ENCODE peak calls at places on chromosome 17, in nine cellular contexts. One of them, this sample, is unnamed.
A peak's percentile ranks its signal among the peaks of the same experiment; 100 is the strongest.

GRCh38 chr17:81519284-81520020 is 6.9 kb upstream of the ACTG1 start:
- DNase-seq in stomach: peak; percentile 81
- DNase-seq in endothelial cell of umbilical vein: no peak
- DNase-seq in H1: peak; percentile 69
- DNase-seq in upper lobe of left lung: peak; percentile 79
- DNase-seq in HCT116: peak; percentile 80
- DNase-seq in GM12892: peak; percentile 74
- DNase-seq in transverse colon: peak; percentile 87
- DNase-seq in sigmoid colon: no peak
- DNase-seq in this sample: no peak

GRCh38 chr17:80647746-80648145 is 103.1 kb downstream of the RPTOR start:
- DNase-seq in stomach: no peak
- DNase-seq in endothelial cell of umbilical vein: no peak
- DNase-seq in H1: no peak
- DNase-seq in upper lobe of left lung: no peak
- DNase-seq in HCT116: no peak
- DNase-seq in GM12892: no peak
- DNase-seq in transverse colon: no peak
- DNase-seq in sigmoid colon: no peak
- DNase-seq in this sample: no peak

GRCh38 chr17:378068-378467 is 25.5 kb upstream of the RPH3AL start:
- DNase-seq in stomach: no peak
- DNase-seq in endothelial cell of umbilical vein: no peak
- DNase-seq in H1: no peak
- DNase-seq in upper lobe of left lung: no peak
- DNase-seq in HCT116: no peak
- DNase-seq in GM12892: no peak
- DNase-seq in transverse colon: no peak
- DNase-seq in sigmoid colon: no peak
- DNase-seq in this sample: no peak

GRCh38 chr17:43813386-43813785 is 19.6 kb downstream of the MPP3 start:
- DNase-seq in stomach: no peak
- DNase-seq in endothelial cell of umbilical vein: no peak
- DNase-seq in H1: no peak
- DNase-seq in upper lobe of left lung: no peak
- DNase-seq in HCT116: no peak
- DNase-seq in GM12892: no peak
- DNase-seq in transverse colon: no peak
- DNase-seq in sigmoid colon: peak; percentile 14
- DNase-seq in this sample: no peak

GRCh38 chr17:79625706-79626105 is 14.9 kb upstream of the RBFOX3 start:
- DNase-seq in stomach: no peak
- DNase-seq in endothelial cell of umbilical vein: no peak
- DNase-seq in H1: peak; percentile 41
- DNase-seq in upper lobe of left lung: no peak
- DNase-seq in HCT116: no peak
- DNase-seq in GM12892: peak; percentile 1
- DNase-seq in transverse colon: no peak
- DNase-seq in sigmoid colon: peak; percentile 32
- DNase-seq in this sample: no peak

GRCh38 chr17:21232033-21232749 is 18.2 kb upstream of the TMEM11 start:
- DNase-seq in stomach: no peak
- DNase-seq in endothelial cell of umbilical vein: no peak
- DNase-seq in H1: no peak
- DNase-seq in upper lobe of left lung: no peak
- DNase-seq in HCT116: no peak
- DNase-seq in GM12892: no peak
- DNase-seq in transverse colon: no peak
- DNase-seq in sigmoid colon: no peak
- DNase-seq in this sample: no peak

GRCh38 chr17:40340880-40341807 is 23.4 kb downstream of the GJD3 start:
- DNase-seq in stomach: peak; percentile 90
- DNase-seq in endothelial cell of umbilical vein: peak; percentile 73
- DNase-seq in H1: peak; percentile 82
- DNase-seq in upper lobe of left lung: peak; percentile 97
- DNase-seq in HCT116: peak; percentile 79
- DNase-seq in GM12892: peak; percentile 79
- DNase-seq in transverse colon: peak; percentile 94
- DNase-seq in sigmoid colon: peak; percentile 97
- DNase-seq in this sample: peak; percentile 85

GRCh38 chr17:80453980-80454556 is 22.3 kb downstream of the NPTX1 start:
- DNase-seq in stomach: no peak
- DNase-seq in endothelial cell of umbilical vein: no peak
- DNase-seq in H1: no peak
- DNase-seq in upper lobe of left lung: no peak
- DNase-seq in HCT116: no peak
- DNase-seq in GM12892: peak; percentile 53
- DNase-seq in transverse colon: no peak
- DNase-seq in sigmoid colon: no peak
- DNase-seq in this sample: no peak

GRCh38 chr17:59763861-59764260 is 56.4 kb downstream of the VMP1 start:
- DNase-seq in stomach: no peak
- DNase-seq in endothelial cell of umbilical vein: peak; percentile 81
- DNase-seq in H1: no peak
- DNase-seq in upper lobe of left lung: no peak
- DNase-seq in HCT116: no peak
- DNase-seq in GM12892: no peak
- DNase-seq in transverse colon: no peak
- DNase-seq in sigmoid colon: no peak
- DNase-seq in this sample: no peak

GRCh38 chr17:59154335-59154720 is 658 bp downstream of the SKA2 start:
- DNase-seq in stomach: peak; percentile 37
- DNase-seq in endothelial cell of umbilical vein: no peak
- DNase-seq in H1: peak; percentile 70
- DNase-seq in upper lobe of left lung: peak; percentile 33
- DNase-seq in HCT116: no peak
- DNase-seq in GM12892: no peak
- DNase-seq in transverse colon: peak; percentile 46
- DNase-seq in sigmoid colon: peak; percentile 70
- DNase-seq in this sample: peak; percentile 32

GRCh38 chr17:413016-413350 is 60.4 kb upstream of the RPH3AL start:
- DNase-seq in stomach: no peak
- DNase-seq in endothelial cell of umbilical vein: no peak
- DNase-seq in H1: no peak
- DNase-seq in upper lobe of left lung: peak; percentile 30
- DNase-seq in HCT116: no peak
- DNase-seq in GM12892: no peak
- DNase-seq in transverse colon: no peak
- DNase-seq in sigmoid colon: peak; percentile 50
- DNase-seq in this sample: no peak

GRCh38 chr17:73973881-73974409 is 229.5 kb upstream of the RPL38 start:
- DNase-seq in stomach: no peak
- DNase-seq in endothelial cell of umbilical vein: no peak
- DNase-seq in H1: no peak
- DNase-seq in upper lobe of left lung: no peak
- DNase-seq in HCT116: no peak
- DNase-seq in GM12892: no peak
- DNase-seq in transverse colon: no peak
- DNase-seq in sigmoid colon: no peak
- DNase-seq in this sample: no peak

GRCh38 chr17:5595831-5596230 is 11.5 kb upstream of the NLRP1 start:
- DNase-seq in stomach: no peak
- DNase-seq in endothelial cell of umbilical vein: no peak
- DNase-seq in H1: no peak
- DNase-seq in upper lobe of left lung: no peak
- DNase-seq in HCT116: no peak
- DNase-seq in GM12892: no peak
- DNase-seq in transverse colon: no peak
- DNase-seq in sigmoid colon: no peak
- DNase-seq in this sample: no peak

GRCh38 chr17:78933959-78934568 is 8.9 kb upstream of the TIMP2 start:
- DNase-seq in stomach: peak; percentile 96
- DNase-seq in endothelial cell of umbilical vein: peak; percentile 96
- DNase-seq in H1: peak; percentile 63
- DNase-seq in upper lobe of left lung: peak; percentile 81
- DNase-seq in HCT116: no peak
- DNase-seq in GM12892: no peak
- DNase-seq in transverse colon: peak; percentile 90
- DNase-seq in sigmoid colon: peak; percentile 100
- DNase-seq in this sample: no peak

GRCh38 chr17:42989146-42989545 is 8.8 kb downstream of the RUNDC1 start:
- DNase-seq in stomach: no peak
- DNase-seq in endothelial cell of umbilical vein: no peak
- DNase-seq in H1: no peak
- DNase-seq in upper lobe of left lung: no peak
- DNase-seq in HCT116: no peak
- DNase-seq in GM12892: no peak
- DNase-seq in transverse colon: no peak
- DNase-seq in sigmoid colon: no peak
- DNase-seq in this sample: no peak

GRCh38 chr17:13597723-13598347 is 3.9 kb downstream of the HS3ST3A1 start:
- DNase-seq in stomach: no peak
- DNase-seq in endothelial cell of umbilical vein: peak; percentile 27
- DNase-seq in H1: no peak
- DNase-seq in upper lobe of left lung: peak; percentile 39
- DNase-seq in HCT116: peak; percentile 27
- DNase-seq in GM12892: no peak
- DNase-seq in transverse colon: peak; percentile 14
- DNase-seq in sigmoid colon: no peak
- DNase-seq in this sample: no peak

GRCh38 chr17:68512247-68512966 is at the start of gene PRKAR1A:
- DNase-seq in stomach: peak; percentile 95
- DNase-seq in endothelial cell of umbilical vein: peak; percentile 95
- DNase-seq in H1: peak; percentile 95
- DNase-seq in upper lobe of left lung: peak; percentile 95
- DNase-seq in HCT116: peak; percentile 94
- DNase-seq in GM12892: peak; percentile 85
- DNase-seq in transverse colon: peak; percentile 97
- DNase-seq in sigmoid colon: peak; percentile 98
- DNase-seq in this sample: peak; percentile 92
- TF ChIP-seq POLR2AphosphoS5 in stomach: peak; percentile 88
- TF ChIP-seq POLR2AphosphoS5 in endothelial cell of umbilical vein: peak; percentile 88
- TF ChIP-seq POLR2AphosphoS5 in H1: peak; percentile 90
- TF ChIP-seq POLR2AphosphoS5 in upper lobe of left lung: peak; percentile 97
- TF ChIP-seq POLR2AphosphoS5 in HCT116: peak; percentile 95
- TF ChIP-seq POLR2AphosphoS5 in GM12892: peak; percentile 86
- TF ChIP-seq POLR2AphosphoS5 in transverse colon: peak; percentile 96
- TF ChIP-seq POLR2AphosphoS5 in sigmoid colon: peak; percentile 95
- TF ChIP-seq POLR2AphosphoS5 in this sample: peak; percentile 81

GRCh38 chr17:15475620-15476354 is 8.4 kb upstream of the CDRT4 start:
- DNase-seq in stomach: no peak
- DNase-seq in endothelial cell of umbilical vein: no peak
- DNase-seq in H1: no peak
- DNase-seq in upper lobe of left lung: no peak
- DNase-seq in HCT116: no peak
- DNase-seq in GM12892: no peak
- DNase-seq in transverse colon: no peak
- DNase-seq in sigmoid colon: peak; percentile 63
- DNase-seq in this sample: no peak
- TF ChIP-seq POLR2AphosphoS5 in stomach: no peak
- TF ChIP-seq POLR2AphosphoS5 in endothelial cell of umbilical vein: no peak
- TF ChIP-seq POLR2AphosphoS5 in H1: no peak
- TF ChIP-seq POLR2AphosphoS5 in upper lobe of left lung: peak; percentile 52
- TF ChIP-seq POLR2AphosphoS5 in HCT116: no peak
- TF ChIP-seq POLR2AphosphoS5 in GM12892: no peak
- TF ChIP-seq POLR2AphosphoS5 in transverse colon: peak; percentile 45
- TF ChIP-seq POLR2AphosphoS5 in sigmoid colon: peak; percentile 42
- TF ChIP-seq POLR2AphosphoS5 in this sample: no peak

DNA sequence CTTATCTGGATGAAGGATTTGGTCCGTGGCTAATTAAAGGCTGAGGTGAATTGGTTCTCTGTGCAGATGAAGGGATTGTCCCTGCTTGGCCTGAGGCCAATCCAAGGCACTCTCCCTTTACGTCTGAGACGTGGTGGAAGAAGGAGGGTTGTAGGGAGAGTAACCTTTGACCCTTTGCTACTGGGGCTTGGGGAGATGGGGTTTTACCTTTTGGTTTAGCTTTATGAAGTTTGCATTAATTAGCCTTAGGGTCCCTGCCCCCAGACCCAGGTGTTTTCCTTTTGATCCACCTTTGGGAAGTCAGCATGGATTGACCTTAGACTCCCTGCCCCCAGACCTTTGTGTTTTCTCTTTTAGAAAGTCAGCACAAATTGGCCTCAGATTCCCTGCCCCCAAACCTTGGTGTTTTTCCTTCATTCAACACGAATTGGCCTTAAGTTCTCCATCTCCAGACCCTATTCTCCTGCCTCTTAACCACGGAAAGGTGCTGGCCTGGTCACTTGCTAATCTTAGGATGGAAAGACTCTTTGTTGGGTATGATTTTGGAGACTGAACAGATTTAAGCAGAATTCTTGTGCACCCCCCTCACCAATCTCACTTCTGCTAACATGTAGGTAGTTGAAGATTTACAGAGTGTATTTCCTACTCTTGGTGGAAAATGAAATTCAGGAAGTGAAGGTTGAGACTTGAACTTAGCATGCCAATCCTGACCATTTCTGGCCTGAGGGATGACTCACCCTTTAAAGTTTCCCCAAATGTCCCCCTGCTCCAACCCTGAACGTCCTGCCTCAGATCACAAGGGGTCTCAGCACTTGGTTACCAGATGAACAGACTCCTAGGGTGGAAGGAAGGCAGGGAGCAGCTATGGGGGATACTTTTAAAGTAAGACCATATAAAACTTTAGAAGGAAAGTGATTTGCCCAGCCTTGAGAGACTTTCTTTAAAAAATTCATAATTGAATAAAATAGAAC is 23.1 kb upstream of the MMD start:
- DNase-seq in stomach: no peak
- DNase-seq in endothelial cell of umbilical vein: peak; percentile 40
- DNase-seq in H1: no peak
- DNase-seq in upper lobe of left lung: peak; percentile 27
- DNase-seq in HCT116: no peak
- DNase-seq in GM12892: no peak
- DNase-seq in transverse colon: no peak
- DNase-seq in sigmoid colon: no peak
- DNase-seq in this sample: no peak
- TF ChIP-seq POLR2AphosphoS5 in stomach: no peak
- TF ChIP-seq POLR2AphosphoS5 in endothelial cell of umbilical vein: no peak
- TF ChIP-seq POLR2AphosphoS5 in H1: no peak
- TF ChIP-seq POLR2AphosphoS5 in upper lobe of left lung: no peak
- TF ChIP-seq POLR2AphosphoS5 in HCT116: no peak
- TF ChIP-seq POLR2AphosphoS5 in GM12892: no peak
- TF ChIP-seq POLR2AphosphoS5 in transverse colon: no peak
- TF ChIP-seq POLR2AphosphoS5 in sigmoid colon: no peak
- TF ChIP-seq POLR2AphosphoS5 in this sample: no peak

DNA sequence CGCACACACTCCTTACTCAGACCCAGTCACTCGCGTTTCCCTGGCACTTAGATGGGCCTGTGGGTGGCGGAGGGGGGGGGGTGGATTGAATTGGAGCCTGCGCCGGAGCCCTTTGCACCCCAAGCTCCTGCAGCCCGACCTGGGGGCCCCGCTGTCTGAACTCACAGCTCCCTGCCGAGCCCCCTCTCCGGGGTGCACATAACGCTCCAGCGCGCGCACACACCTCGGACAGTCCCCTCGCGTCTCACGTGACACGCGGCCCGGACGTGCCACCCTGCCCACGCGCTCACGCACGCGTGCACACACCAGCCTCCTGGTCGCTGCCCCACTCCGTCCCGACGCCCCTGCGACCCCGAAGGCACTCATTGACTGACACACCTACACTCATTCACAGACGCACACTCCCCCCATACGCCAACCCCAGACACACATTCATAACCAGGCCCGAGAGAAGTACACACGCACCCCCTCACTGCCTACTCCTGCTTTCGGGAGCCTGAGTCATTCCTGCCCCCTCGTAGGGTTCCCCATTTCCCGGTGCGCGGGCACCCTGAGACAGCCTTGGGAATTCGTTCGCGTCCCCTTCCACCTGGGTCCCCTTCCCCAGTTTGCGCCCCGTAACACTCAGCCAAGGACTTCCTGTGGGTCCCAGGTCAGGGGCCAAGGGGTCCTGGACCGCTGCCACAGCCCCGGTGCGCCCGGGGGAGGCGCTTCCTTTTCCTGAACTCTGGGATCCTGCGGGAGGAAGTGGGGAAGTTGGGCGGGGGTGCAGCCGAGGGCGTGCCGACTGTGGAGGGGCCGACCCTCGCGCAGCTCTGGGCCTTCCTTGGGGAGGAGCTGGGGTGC is 1.1 kb downstream of the TBKBP1 start:
- DNase-seq in stomach: peak; percentile 61
- DNase-seq in endothelial cell of umbilical vein: peak; percentile 55
- DNase-seq in H1: peak; percentile 77
- DNase-seq in upper lobe of left lung: peak; percentile 73
- DNase-seq in HCT116: no peak
- DNase-seq in GM12892: no peak
- DNase-seq in transverse colon: peak; percentile 61
- DNase-seq in sigmoid colon: peak; percentile 87
- DNase-seq in this sample: peak; percentile 86
- TF ChIP-seq POLR2AphosphoS5 in stomach: no peak
- TF ChIP-seq POLR2AphosphoS5 in endothelial cell of umbilical vein: no peak
- TF ChIP-seq POLR2AphosphoS5 in H1: no peak
- TF ChIP-seq POLR2AphosphoS5 in upper lobe of left lung: peak; percentile 40
- TF ChIP-seq POLR2AphosphoS5 in HCT116: peak; percentile 42
- TF ChIP-seq POLR2AphosphoS5 in GM12892: no peak
- TF ChIP-seq POLR2AphosphoS5 in transverse colon: no peak
- TF ChIP-seq POLR2AphosphoS5 in sigmoid colon: peak; percentile 55
- TF ChIP-seq POLR2AphosphoS5 in this sample: peak; percentile 73

This sample was measured in HL-60.